ENCODE peak calls at places on chromosomes 11 and 22, in six cellular contexts. One of them, this sample, is unnamed.

GRCh38 chr11:118918128-118918685 is 7.5 kb downstream of the BCL9L start:
- DNase-seq in CD4-positive, alpha-beta memory T cell: peak
- DNase-seq in A549: no peak
- DNase-seq in HAP-1: no peak
- DNase-seq in PC-3: peak
- DNase-seq in foreskin fibroblast: peak
- DNase-seq in this sample: no peak

GRCh38 chr11:103892603-103893002 is 143.8 kb upstream of the DDI1 start:
- DNase-seq in CD4-positive, alpha-beta memory T cell: no peak
- DNase-seq in A549: peak
- DNase-seq in HAP-1: no peak
- DNase-seq in PC-3: peak
- DNase-seq in foreskin fibroblast: peak
- DNase-seq in this sample: no peak

GRCh38 chr11:134356656-134357544 is 25.1 kb downstream of the GLB1L2 start:
- DNase-seq in CD4-positive, alpha-beta memory T cell: no peak
- DNase-seq in A549: no peak
- DNase-seq in HAP-1: no peak
- DNase-seq in PC-3: no peak
- DNase-seq in foreskin fibroblast: no peak
- DNase-seq in this sample: no peak

GRCh38 chr11:57134284-57134683 is 47.5 kb upstream of the LRRC55 start:
- DNase-seq in CD4-positive, alpha-beta memory T cell: no peak
- DNase-seq in A549: no peak
- DNase-seq in HAP-1: no peak
- DNase-seq in PC-3: no peak
- DNase-seq in foreskin fibroblast: no peak
- DNase-seq in this sample: no peak

GRCh38 chr11:114073506-114074381 is 14.2 kb downstream of the ZBTB16 start:
- DNase-seq in CD4-positive, alpha-beta memory T cell: peak
- DNase-seq in A549: no peak
- DNase-seq in HAP-1: no peak
- DNase-seq in PC-3: no peak
- DNase-seq in foreskin fibroblast: no peak
- DNase-seq in this sample: no peak

GRCh38 chr22:50276143-50276542 is 6.0 kb upstream of the MAPK11 start:
- DNase-seq in CD4-positive, alpha-beta memory T cell: peak
- DNase-seq in A549: no peak
- DNase-seq in HAP-1: no peak
- DNase-seq in PC-3: peak
- DNase-seq in foreskin fibroblast: peak
- DNase-seq in this sample: peak

GRCh38 chr22:16608931-16609330 is 16.3 kb upstream of the CCT8L2 start:
- DNase-seq in CD4-positive, alpha-beta memory T cell: no peak
- DNase-seq in A549: no peak
- DNase-seq in HAP-1: no peak
- DNase-seq in PC-3: no peak
- DNase-seq in foreskin fibroblast: peak
- DNase-seq in this sample: no peak

GRCh38 chr22:36386900-36387663 is 685 bp downstream of the MYH9 start:
- DNase-seq in CD4-positive, alpha-beta memory T cell: no peak
- DNase-seq in A549: no peak
- DNase-seq in HAP-1: no peak
- DNase-seq in PC-3: no peak
- DNase-seq in foreskin fibroblast: peak
- DNase-seq in this sample: no peak

GRCh38 chr11:44300881-44301855 is 8.8 kb downstream of the ALX4 start:
- DNase-seq in CD4-positive, alpha-beta memory T cell: no peak
- DNase-seq in A549: peak
- DNase-seq in HAP-1: no peak
- DNase-seq in PC-3: no peak
- DNase-seq in foreskin fibroblast: no peak
- DNase-seq in this sample: peak

GRCh38 chr11:69504576-69505420 is 23.3 kb downstream of the LINC01488 start:
- DNase-seq in CD4-positive, alpha-beta memory T cell: no peak
- DNase-seq in A549: no peak
- DNase-seq in HAP-1: no peak
- DNase-seq in PC-3: no peak
- DNase-seq in foreskin fibroblast: no peak
- DNase-seq in this sample: no peak

GRCh38 chr22:41603873-41604332 is 14.3 kb upstream of the PMM1 start:
- DNase-seq in CD4-positive, alpha-beta memory T cell: peak
- DNase-seq in A549: no peak
- DNase-seq in HAP-1: no peak
- DNase-seq in PC-3: no peak
- DNase-seq in foreskin fibroblast: no peak
- DNase-seq in this sample: no peak

GRCh38 chr22:24847490-24847889 is 41.5 kb downstream of the SGSM1 start:
- DNase-seq in CD4-positive, alpha-beta memory T cell: no peak
- DNase-seq in A549: no peak
- DNase-seq in HAP-1: no peak
- DNase-seq in PC-3: no peak
- DNase-seq in foreskin fibroblast: no peak
- DNase-seq in this sample: no peak

GRCh38 chr22:41021039-41021654 is 70.0 kb downstream of the RBX1 start:
- DNase-seq in CD4-positive, alpha-beta memory T cell: no peak
- DNase-seq in A549: no peak
- DNase-seq in HAP-1: no peak
- DNase-seq in PC-3: no peak
- DNase-seq in foreskin fibroblast: peak
- DNase-seq in this sample: peak

GRCh38 chr22:38177926-38178604 is 3.6 kb downstream of the PLA2G6 start:
- DNase-seq in CD4-positive, alpha-beta memory T cell: no peak
- DNase-seq in A549: peak
- DNase-seq in HAP-1: peak
- DNase-seq in PC-3: peak
- DNase-seq in foreskin fibroblast: peak
- DNase-seq in this sample: peak

GRCh38 chr11:69791266-69791665 is 16.1 kb upstream of the FGF4 start:
- DNase-seq in CD4-positive, alpha-beta memory T cell: no peak
- DNase-seq in A549: no peak
- DNase-seq in HAP-1: no peak
- DNase-seq in PC-3: peak
- DNase-seq in foreskin fibroblast: peak
- DNase-seq in this sample: peak

GRCh38 chr22:40176921-40177737 is 596 bp upstream of the TNRC6B start:
- DNase-seq in CD4-positive, alpha-beta memory T cell: peak
- DNase-seq in A549: no peak
- DNase-seq in HAP-1: peak
- DNase-seq in PC-3: peak
- DNase-seq in foreskin fibroblast: peak
- DNase-seq in this sample: peak

GRCh38 chr11:36751251-36751839 is 153.3 kb upstream of the RAG2 start:
- DNase-seq in CD4-positive, alpha-beta memory T cell: no peak
- DNase-seq in A549: no peak
- DNase-seq in HAP-1: no peak
- DNase-seq in PC-3: no peak
- DNase-seq in foreskin fibroblast: no peak
- DNase-seq in this sample: no peak

GRCh38 chr11:117654856-117655255 is 142.2 kb downstream of the DSCAML1 start:
- DNase-seq in CD4-positive, alpha-beta memory T cell: no peak
- DNase-seq in A549: no peak
- DNase-seq in HAP-1: no peak
- DNase-seq in PC-3: no peak
- DNase-seq in foreskin fibroblast: no peak
- DNase-seq in this sample: no peak

GRCh38 chr11:11843233-11843632 is 1.5 kb downstream of the USP47 start:
- DNase-seq in CD4-positive, alpha-beta memory T cell: peak
- DNase-seq in A549: peak
- DNase-seq in HAP-1: peak
- DNase-seq in PC-3: peak
- DNase-seq in foreskin fibroblast: peak
- DNase-seq in this sample: peak

GRCh38 chr11:27317751-27318150 is 45.3 kb downstream of the CCDC34 start:
- DNase-seq in CD4-positive, alpha-beta memory T cell: no peak
- DNase-seq in A549: peak
- DNase-seq in HAP-1: no peak
- DNase-seq in PC-3: peak
- DNase-seq in foreskin fibroblast: peak
- DNase-seq in this sample: no peak

GRCh38 chr11:64396079-64396591 is 37.2 kb downstream of the RPS6KA4 start:
- DNase-seq in CD4-positive, alpha-beta memory T cell: no peak
- DNase-seq in A549: no peak
- DNase-seq in HAP-1: no peak
- DNase-seq in PC-3: no peak
- DNase-seq in foreskin fibroblast: no peak
- DNase-seq in this sample: peak

GRCh38 chr11:103907548-103908455 is 128.6 kb upstream of the DDI1 start:
- DNase-seq in CD4-positive, alpha-beta memory T cell: no peak
- DNase-seq in A549: no peak
- DNase-seq in HAP-1: no peak
- DNase-seq in PC-3: peak
- DNase-seq in foreskin fibroblast: peak
- DNase-seq in this sample: peak

GRCh38 chr11:64976651-64977050 is 4.7 kb upstream of the MAJIN start:
- DNase-seq in CD4-positive, alpha-beta memory T cell: no peak
- DNase-seq in A549: no peak
- DNase-seq in HAP-1: no peak
- DNase-seq in PC-3: no peak
- DNase-seq in foreskin fibroblast: no peak
- DNase-seq in this sample: no peak

GRCh38 chr11:116703421-116703820 is 69.4 kb downstream of the BUD13 start:
- DNase-seq in CD4-positive, alpha-beta memory T cell: no peak
- DNase-seq in A549: no peak
- DNase-seq in HAP-1: peak
- DNase-seq in PC-3: no peak
- DNase-seq in foreskin fibroblast: no peak
- DNase-seq in this sample: peak

GRCh38 chr11:77474509-77475070 is 696 bp upstream of the PAK1 start:
- DNase-seq in CD4-positive, alpha-beta memory T cell: no peak
- DNase-seq in A549: no peak
- DNase-seq in HAP-1: no peak
- DNase-seq in PC-3: no peak
- DNase-seq in foreskin fibroblast: no peak
- DNase-seq in this sample: no peak

GRCh38 chr22:48576333-48577013 is 1251.2 kb downstream of the BRD1 start:
- DNase-seq in CD4-positive, alpha-beta memory T cell: no peak
- DNase-seq in A549: peak
- DNase-seq in HAP-1: no peak
- DNase-seq in PC-3: no peak
- DNase-seq in foreskin fibroblast: peak
- DNase-seq in this sample: peak
- H3K4me3 ChIP-seq in CD4-positive, alpha-beta memory T cell: no peak
- H3K4me3 ChIP-seq in A549: peak
- H3K4me3 ChIP-seq in HAP-1: no peak
- H3K4me3 ChIP-seq in PC-3: no peak
- H3K4me3 ChIP-seq in foreskin fibroblast: no peak
- H3K4me3 ChIP-seq in this sample: peak

GRCh38 chr11:125370561-125371389 is 125.3 kb downstream of the FEZ1 start:
- DNase-seq in CD4-positive, alpha-beta memory T cell: no peak
- DNase-seq in A549: no peak
- DNase-seq in HAP-1: no peak
- DNase-seq in PC-3: no peak
- DNase-seq in foreskin fibroblast: no peak
- DNase-seq in this sample: no peak

GRCh38 chr11:125372911-125373310 is 123.2 kb downstream of the FEZ1 start:
- DNase-seq in CD4-positive, alpha-beta memory T cell: no peak
- DNase-seq in A549: no peak
- DNase-seq in HAP-1: no peak
- DNase-seq in PC-3: no peak
- DNase-seq in foreskin fibroblast: no peak
- DNase-seq in this sample: no peak

GRCh38 chr11:125371451-125371935 is 124.6 kb downstream of the FEZ1 start:
- DNase-seq in CD4-positive, alpha-beta memory T cell: no peak
- DNase-seq in A549: no peak
- DNase-seq in HAP-1: no peak
- DNase-seq in PC-3: no peak
- DNase-seq in foreskin fibroblast: no peak
- DNase-seq in this sample: peak

GRCh38 chr11:125373426-125374391 is 122.4 kb downstream of the FEZ1 start:
- DNase-seq in CD4-positive, alpha-beta memory T cell: no peak
- DNase-seq in A549: no peak
- DNase-seq in HAP-1: no peak
- DNase-seq in PC-3: no peak
- DNase-seq in foreskin fibroblast: no peak
- DNase-seq in this sample: no peak

DNA sequence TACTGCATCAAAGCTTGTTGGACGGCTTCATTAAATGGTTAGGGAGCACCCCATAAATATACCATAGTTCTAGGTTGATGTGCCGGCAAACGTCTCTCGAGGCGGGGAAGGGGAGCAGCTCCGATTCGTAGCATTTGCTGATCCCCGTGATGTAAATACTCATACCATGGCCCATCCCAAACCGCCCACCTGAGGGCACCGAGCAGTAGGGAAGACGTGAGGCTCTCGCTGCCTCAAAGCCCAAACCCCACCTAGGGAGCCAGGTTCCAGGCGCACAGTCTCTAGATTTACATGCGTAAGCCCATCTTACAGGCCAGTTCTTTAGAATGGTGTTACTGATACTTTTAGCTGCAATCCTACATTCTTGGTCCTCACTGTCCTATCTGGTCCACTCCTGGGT is 124.0 kb downstream of the FEZ1 start:
- DNase-seq in CD4-positive, alpha-beta memory T cell: no peak
- DNase-seq in A549: no peak
- DNase-seq in HAP-1: no peak
- DNase-seq in PC-3: no peak
- DNase-seq in foreskin fibroblast: no peak
- DNase-seq in this sample: no peak
- H3K4me3 ChIP-seq in CD4-positive, alpha-beta memory T cell: no peak
- H3K4me3 ChIP-seq in A549: no peak
- H3K4me3 ChIP-seq in HAP-1: no peak
- H3K4me3 ChIP-seq in PC-3: no peak
- H3K4me3 ChIP-seq in foreskin fibroblast: no peak
- H3K4me3 ChIP-seq in this sample: no peak

GRCh38 chr11:123321641-123322040 is 108.4 kb upstream of the GRAMD1B start:
- DNase-seq in CD4-positive, alpha-beta memory T cell: no peak
- DNase-seq in A549: no peak
- DNase-seq in HAP-1: no peak
- DNase-seq in PC-3: no peak
- DNase-seq in foreskin fibroblast: no peak
- DNase-seq in this sample: no peak

GRCh38 chr11:123330071-123330470 is 100.0 kb upstream of the GRAMD1B start:
- DNase-seq in CD4-positive, alpha-beta memory T cell: no peak
- DNase-seq in A549: no peak
- DNase-seq in HAP-1: no peak
- DNase-seq in PC-3: no peak
- DNase-seq in foreskin fibroblast: no peak
- DNase-seq in this sample: peak

GRCh38 chr11:123328281-123328680 is 101.8 kb upstream of the GRAMD1B start:
- DNase-seq in CD4-positive, alpha-beta memory T cell: no peak
- DNase-seq in A549: no peak
- DNase-seq in HAP-1: no peak
- DNase-seq in PC-3: no peak
- DNase-seq in foreskin fibroblast: no peak
- DNase-seq in this sample: no peak

GRCh38 chr11:123323482-123324056 is 106.5 kb upstream of the GRAMD1B start:
- DNase-seq in CD4-positive, alpha-beta memory T cell: no peak
- DNase-seq in A549: no peak
- DNase-seq in HAP-1: no peak
- DNase-seq in PC-3: no peak
- DNase-seq in foreskin fibroblast: no peak
- DNase-seq in this sample: no peak

GRCh38 chr11:123325535-123325934 is 104.5 kb upstream of the GRAMD1B start:
- DNase-seq in CD4-positive, alpha-beta memory T cell: no peak
- DNase-seq in A549: no peak
- DNase-seq in HAP-1: no peak
- DNase-seq in PC-3: no peak
- DNase-seq in foreskin fibroblast: no peak
- DNase-seq in this sample: no peak
- H3K4me3 ChIP-seq in CD4-positive, alpha-beta memory T cell: no peak
- H3K4me3 ChIP-seq in A549: no peak
- H3K4me3 ChIP-seq in HAP-1: no peak
- H3K4me3 ChIP-seq in PC-3: no peak
- H3K4me3 ChIP-seq in foreskin fibroblast: no peak
- H3K4me3 ChIP-seq in this sample: no peak

GRCh38 chr11:61694971-61695706 is 14.9 kb downstream of the DAGLA start:
- DNase-seq in CD4-positive, alpha-beta memory T cell: no peak
- DNase-seq in A549: no peak
- DNase-seq in HAP-1: no peak
- DNase-seq in PC-3: peak
- DNase-seq in foreskin fibroblast: peak
- DNase-seq in this sample: no peak
- H3K4me3 ChIP-seq in CD4-positive, alpha-beta memory T cell: peak
- H3K4me3 ChIP-seq in A549: no peak
- H3K4me3 ChIP-seq in HAP-1: no peak
- H3K4me3 ChIP-seq in PC-3: peak
- H3K4me3 ChIP-seq in foreskin fibroblast: no peak
- H3K4me3 ChIP-seq in this sample: no peak

This sample was measured in cardiac muscle cell.